ENCODE peak calls at places on chromosomes 4 and X, in six cellular contexts. One of them, this sample, is unnamed.

GRCh38 chr4:156347412-156348075 is 393.9 kb upstream of the CTSO start:
- DNase-seq in T-helper 9 cell: no peak
- DNase-seq in bronchial epithelial cell: peak
- DNase-seq in mesenteric fat pad: no peak
- DNase-seq in fibroblast of the aortic adventitia: no peak
- DNase-seq in CD4-positive, alpha-beta memory T cell: no peak
- DNase-seq in this sample: no peak

GRCh38 chrX:38654302-38654701 is 93.0 kb downstream of the TSPAN7 start:
- DNase-seq in T-helper 9 cell: no peak
- DNase-seq in bronchial epithelial cell: peak
- DNase-seq in mesenteric fat pad: no peak
- DNase-seq in fibroblast of the aortic adventitia: peak
- DNase-seq in CD4-positive, alpha-beta memory T cell: no peak
- DNase-seq in this sample: peak

GRCh38 chrX:65536291-65536690 is 1.7 kb upstream of the LAS1L start:
- DNase-seq in T-helper 9 cell: no peak
- DNase-seq in bronchial epithelial cell: peak
- DNase-seq in mesenteric fat pad: no peak
- DNase-seq in fibroblast of the aortic adventitia: no peak
- DNase-seq in CD4-positive, alpha-beta memory T cell: no peak
- DNase-seq in this sample: no peak

GRCh38 chr4:142291299-142291698 is 554.8 kb downstream of the INPP4B start:
- DNase-seq in T-helper 9 cell: no peak
- DNase-seq in bronchial epithelial cell: no peak
- DNase-seq in mesenteric fat pad: no peak
- DNase-seq in fibroblast of the aortic adventitia: no peak
- DNase-seq in CD4-positive, alpha-beta memory T cell: no peak
- DNase-seq in this sample: no peak

GRCh38 chr4:18202510-18202909 is 181.0 kb upstream of the LCORL start:
- DNase-seq in T-helper 9 cell: no peak
- DNase-seq in bronchial epithelial cell: no peak
- DNase-seq in mesenteric fat pad: no peak
- DNase-seq in fibroblast of the aortic adventitia: no peak
- DNase-seq in CD4-positive, alpha-beta memory T cell: no peak
- DNase-seq in this sample: no peak

GRCh38 chr4:3256230-3257124 is 7.5 kb downstream of the MSANTD1 start:
- DNase-seq in T-helper 9 cell: no peak
- DNase-seq in bronchial epithelial cell: no peak
- DNase-seq in mesenteric fat pad: peak
- DNase-seq in fibroblast of the aortic adventitia: no peak
- DNase-seq in CD4-positive, alpha-beta memory T cell: no peak
- DNase-seq in this sample: no peak

GRCh38 chrX:141439651-141440050 is 144.9 kb downstream of the SPANXA1 start:
- DNase-seq in T-helper 9 cell: no peak
- DNase-seq in bronchial epithelial cell: no peak
- DNase-seq in mesenteric fat pad: no peak
- DNase-seq in fibroblast of the aortic adventitia: peak
- DNase-seq in CD4-positive, alpha-beta memory T cell: no peak
- DNase-seq in this sample: no peak

GRCh38 chr4:144954224-144954623 is 143.8 kb downstream of the ANAPC10 start:
- DNase-seq in T-helper 9 cell: no peak
- DNase-seq in bronchial epithelial cell: no peak
- DNase-seq in mesenteric fat pad: no peak
- DNase-seq in fibroblast of the aortic adventitia: no peak
- DNase-seq in CD4-positive, alpha-beta memory T cell: no peak
- DNase-seq in this sample: no peak

GRCh38 chr4:174592985-174593335 is 70.7 kb upstream of the HPGD start:
- DNase-seq in T-helper 9 cell: no peak
- DNase-seq in bronchial epithelial cell: peak
- DNase-seq in mesenteric fat pad: no peak
- DNase-seq in fibroblast of the aortic adventitia: peak
- DNase-seq in CD4-positive, alpha-beta memory T cell: no peak
- DNase-seq in this sample: no peak

GRCh38 chrX:53321216-53321942 is 40.0 kb upstream of the IQSEC2 start:
- DNase-seq in T-helper 9 cell: no peak
- DNase-seq in bronchial epithelial cell: no peak
- DNase-seq in mesenteric fat pad: peak
- DNase-seq in fibroblast of the aortic adventitia: no peak
- DNase-seq in CD4-positive, alpha-beta memory T cell: peak
- DNase-seq in this sample: no peak

GRCh38 chr4:39539026-39539690 is 11.9 kb upstream of the UGDH start:
- DNase-seq in T-helper 9 cell: no peak
- DNase-seq in bronchial epithelial cell: peak
- DNase-seq in mesenteric fat pad: no peak
- DNase-seq in fibroblast of the aortic adventitia: no peak
- DNase-seq in CD4-positive, alpha-beta memory T cell: no peak
- DNase-seq in this sample: no peak

GRCh38 chrX:136200466-136200865 is 50.7 kb downstream of the MAP7D3 start:
- DNase-seq in T-helper 9 cell: no peak
- DNase-seq in bronchial epithelial cell: no peak
- DNase-seq in mesenteric fat pad: no peak
- DNase-seq in fibroblast of the aortic adventitia: peak
- DNase-seq in CD4-positive, alpha-beta memory T cell: no peak
- DNase-seq in this sample: peak

GRCh38 chr4:95155759-95156451 is 392.9 kb downstream of the UNC5C start:
- DNase-seq in T-helper 9 cell: no peak
- DNase-seq in bronchial epithelial cell: peak
- DNase-seq in mesenteric fat pad: no peak
- DNase-seq in fibroblast of the aortic adventitia: peak
- DNase-seq in CD4-positive, alpha-beta memory T cell: peak
- DNase-seq in this sample: peak

GRCh38 chr4:188697217-188697616 is 558.0 kb downstream of the TRIML1 start:
- DNase-seq in T-helper 9 cell: no peak
- DNase-seq in bronchial epithelial cell: no peak
- DNase-seq in mesenteric fat pad: no peak
- DNase-seq in fibroblast of the aortic adventitia: no peak
- DNase-seq in CD4-positive, alpha-beta memory T cell: no peak
- DNase-seq in this sample: no peak

GRCh38 chrX:78997870-78998558 is 52.8 kb downstream of the P2RY10 start:
- DNase-seq in T-helper 9 cell: peak
- DNase-seq in bronchial epithelial cell: no peak
- DNase-seq in mesenteric fat pad: no peak
- DNase-seq in fibroblast of the aortic adventitia: no peak
- DNase-seq in CD4-positive, alpha-beta memory T cell: peak
- DNase-seq in this sample: no peak

GRCh38 chr4:169649545-169650226 is 29.3 kb downstream of the CLCN3 start:
- DNase-seq in T-helper 9 cell: no peak
- DNase-seq in bronchial epithelial cell: no peak
- DNase-seq in mesenteric fat pad: no peak
- DNase-seq in fibroblast of the aortic adventitia: peak
- DNase-seq in CD4-positive, alpha-beta memory T cell: no peak
- DNase-seq in this sample: no peak

GRCh38 chr4:146311238-146311970 is 97.1 kb downstream of the REELD1 start:
- DNase-seq in T-helper 9 cell: no peak
- DNase-seq in bronchial epithelial cell: no peak
- DNase-seq in mesenteric fat pad: no peak
- DNase-seq in fibroblast of the aortic adventitia: no peak
- DNase-seq in CD4-positive, alpha-beta memory T cell: no peak
- DNase-seq in this sample: no peak

This sample was measured in HEK293T.